ENCODE peak calls at places on chromosomes 4 and X, in five cellular contexts. O is uterus; T is activated T-cell treated with anti-CD3 and anti-CD28 coated beads, Interleukin-2, amount 50 U/mL, for 72 hours; S is stimulated activated CD8-positive, alpha-beta memory T cell treated with anti-CD3 and anti-CD28 coated beads, Interleukin-4, amount 100 ng/mL, for 1 hour; M is Daoy. N is an unnamed sample.
A peak's percentile ranks its signal among the peaks of the same experiment; 100 is the strongest.

GRCh38 chr4:114225462-114225861 is 246.0 kb upstream of the ARSJ start:
- DNase-seq in S (no peak), O (no peak), M (no peak), T (no peak), N (no peak)

GRCh38 chr4:139651282-139652194 is 14.1 kb upstream of the MGST2 start:
- DNase-seq in M (peak; percentile 63), T (peak; percentile 66), S (peak; percentile 38), O (peak; percentile 90), N (peak; percentile 77)

GRCh38 chrX:70481871-70482270 is 37.2 kb downstream of the DLG3 start:
- DNase-seq in S (no peak), T (no peak), O (no peak), M (no peak), N (no peak)

GRCh38 chr4:139223682-139224317 is 46.8 kb upstream of the ELF2 start:
- DNase-seq in M (peak; percentile 18), S (no peak), T (no peak), O (peak; percentile 35), N (peak; percentile 34)

GRCh38 chr4:168960716-168961115 is 49.3 kb downstream of the CBR4 start:
- DNase-seq in S (no peak), T (no peak), M (no peak), O (no peak), N (no peak)

GRCh38 chr4:183471960-183472708 is 27.7 kb downstream of the CDKN2AIP start:
- DNase-seq in O (peak; percentile 82), S (peak; percentile 77), T (peak; percentile 86), M (peak; percentile 49), N (peak; percentile 84)

GRCh38 chr4:130714006-130714405 is 1618.1 kb downstream of the C4orf33 start:
- DNase-seq in M (no peak), T (no peak), S (no peak), O (no peak), N (no peak)

GRCh38 chr4:126582737-126583136 is 1050.0 kb upstream of the INTU start:
- DNase-seq in O (no peak), S (no peak), M (no peak), T (no peak), N (no peak)

GRCh38 chr4:95549246-95550138 is 719 bp upstream of the UNC5C start:
- DNase-seq in T (peak; percentile 51), O (peak; percentile 55), S (no peak), M (peak; percentile 15), N (peak; percentile 49)

GRCh38 chr4:11724731-11725130 is 296.0 kb upstream of the HS3ST1 start:
- DNase-seq in O (no peak), T (no peak), S (no peak), M (no peak), N (no peak)

GRCh38 chrX:152600853-152601635 is 36.7 kb upstream of the GABRQ start:
- DNase-seq in O (no peak), M (peak; percentile 1), S (no peak), T (no peak), N (no peak)

GRCh38 chr4:74549936-74550335 is 105.0 kb downstream of the AREG start:
- DNase-seq in M (no peak), S (no peak), O (no peak), T (no peak), N (no peak)

GRCh38 chr4:183987987-183988392 is 82.9 kb downstream of the STOX2 start:
- DNase-seq in M (peak; percentile 86), T (no peak), S (no peak), O (peak; percentile 54), N (peak; percentile 12)

GRCh38 chrX:18828832-18829404 is 121.5 kb downstream of the PPEF1 start:
- DNase-seq in M (peak; percentile 29), S (no peak), O (no peak), T (peak; percentile 8), N (peak; percentile 8)

GRCh38 chr4:8580321-8581093 is at the start of gene GPR78:
- DNase-seq in O (peak; percentile 41), S (no peak), M (peak; percentile 80), T (peak; percentile 50), N (peak; percentile 57)

GRCh38 chr4:107212565-107212964 is 176.5 kb upstream of the DKK2 start:
- DNase-seq in M (no peak), O (no peak), S (no peak), T (no peak), N (no peak)

GRCh38 chrX:37685452-37686347 is at the start of gene XK:
- DNase-seq in O (peak; percentile 28), M (peak; percentile 74), S (no peak), T (peak; percentile 47), N (peak; percentile 55)

GRCh38 chr4:3009422-3009821 is 46.1 kb downstream of the GRK4 start:
- DNase-seq in T (peak; percentile 63), S (no peak), O (no peak), M (no peak), N (peak; percentile 62)

GRCh38 chr4:14864365-14864762 is 137.9 kb upstream of the CPEB2 start:
- DNase-seq in S (no peak), M (no peak), O (no peak), T (no peak), N (no peak)

GRCh38 chr4:143458966-143459365 is 54.5 kb upstream of the SMARCA5 start:
- DNase-seq in T (no peak), S (no peak), O (no peak), M (no peak), N (no peak)

GRCh38 chr4:120838784-120839183 is 83.7 kb downstream of the PRDM5 start:
- DNase-seq in O (no peak), S (no peak), M (no peak), T (no peak), N (no peak)

GRCh38 chr4:113627321-113627720 is 134.2 kb downstream of the CAMK2D start:
- DNase-seq in T (no peak), O (no peak), S (no peak), M (no peak), N (no peak)

GRCh38 chrX:155896512-155896911 is 15.4 kb downstream of the VAMP7 start:
- DNase-seq in O (no peak), M (no peak), S (no peak), T (no peak), N (no peak)

GRCh38 chr4:131764730-131765129 is 1384.4 kb upstream of the PCDH10 start:
- DNase-seq in T (no peak), O (no peak), S (no peak), M (no peak), N (no peak)

GRCh38 chr4:18318682-18319410 is 297.3 kb upstream of the LCORL start:
- DNase-seq in M (no peak), S (no peak), O (no peak), T (no peak), N (no peak)

GRCh38 chr4:42397256-42397634 is at the start of gene SHISA3:
- DNase-seq in M (peak; percentile 54), O (no peak), T (peak; percentile 20), S (no peak), N (peak; percentile 37)

GRCh38 chr4:142307857-142308256 is 538.2 kb downstream of the INPP4B start:
- DNase-seq in S (no peak), T (no peak), M (no peak), O (no peak), N (no peak)

GRCh38 chr4:112706840-112707207 is 69.9 kb downstream of the LARP7 start:
- DNase-seq in O (no peak), M (no peak), S (no peak), T (no peak), N (no peak)

GRCh38 chr4:74967324-74967723 is 34.4 kb downstream of the PARM1 start:
- DNase-seq in O (no peak), M (no peak), T (no peak), S (no peak), N (no peak)

GRCh38 chr4:6389426-6389825 is 83.0 kb downstream of the PPP2R2C start:
- DNase-seq in M (no peak), T (no peak), O (no peak), S (no peak), N (no peak)

GRCh38 chrX:70132244-70132643 is 1.0 kb upstream of the IGBP1 start:
- DNase-seq in T (no peak), S (no peak), O (no peak), M (no peak), N (no peak)

GRCh38 chr4:8908206-8908893 is 36.7 kb upstream of the HMX1 start:
- DNase-seq in M (peak; percentile 6), T (no peak), O (peak; percentile 7), S (no peak), N (no peak)

GRCh38 chr4:30630431-30630830 is 89.7 kb upstream of the PCDH7 start:
- DNase-seq in O (no peak), S (no peak), M (no peak), T (no peak), N (no peak)

GRCh38 chrX:12981880-12982279 is 7.0 kb downstream of the TMSB4X start:
- DNase-seq in S (no peak), M (no peak), T (no peak), O (no peak), N (no peak)

GRCh38 chrX:52420824-52421443 is 52.1 kb downstream of the XAGE2 start:
- DNase-seq in O (no peak), M (no peak), T (no peak), S (no peak), N (no peak)

N was measured in activated CD4-positive, alpha-beta memory T cell treated with anti-CD3 and anti-CD28 coated beads for 36 hours.